ENCODE peak calls at places on chromosome 17, in nine cellular contexts. Y is AG04450; B is kidney epithelial cell; M is CD8-positive, alpha-beta T cell; Z is fibroblast of lung; V is HCT116; A is CD4-positive, alpha-beta memory T cell; K is stomach; J is lower lobe of right lung. P is an unnamed sample.
A peak's percentile ranks its signal among the peaks of the same experiment; 100 is the strongest.

GRCh38 chr17:16085066-16085699 is 85.6 kb downstream of the TTC19 start:
- DNase-seq in Y (peak; percentile 55), B (no peak), M (no peak), Z (peak; percentile 78), V (no peak), A (no peak), K (no peak), J (no peak), P (no peak)

GRCh38 chr17:42493324-42493723 is 34.6 kb downstream of the ATP6V0A1 start:
- DNase-seq in Y (no peak), B (no peak), M (no peak), Z (no peak), V (no peak), A (no peak), K (no peak), J (no peak), P (no peak)

GRCh38 chr17:60364006-60364405 is 27.9 kb downstream of the USP32 start:
- DNase-seq in Y (no peak), B (no peak), M (no peak), Z (no peak), V (no peak), A (no peak), K (no peak), J (no peak), P (no peak)

GRCh38 chr17:45895304-45895968 is 1.1 kb downstream of the MAPT start:
- DNase-seq in Y (no peak), B (no peak), M (no peak), Z (peak; percentile 17), V (no peak), A (peak; percentile 39), K (no peak), J (no peak), P (peak; percentile 15)

GRCh38 chr17:20173091-20173490 is 163.9 kb downstream of the SPECC1 start:
- DNase-seq in Y (no peak), B (no peak), M (no peak), Z (peak; percentile 37), V (no peak), A (no peak), K (no peak), J (no peak), P (no peak)

GRCh38 chr17:58666858-58667267 is 25.0 kb downstream of the TEX14 start:
- DNase-seq in Y (no peak), B (no peak), M (no peak), Z (peak; percentile 35), V (peak; percentile 81), A (peak; percentile 18), K (peak; percentile 74), J (peak; percentile 89), P (no peak)

GRCh38 chr17:6166492-6167179 is 96.5 kb downstream of the WSCD1 start:
- DNase-seq in Y (no peak), B (no peak), M (no peak), Z (no peak), V (no peak), A (no peak), K (no peak), J (no peak), P (no peak)

GRCh38 chr17:30422171-30422570 is 43.4 kb downstream of the CPD start:
- DNase-seq in Y (no peak), B (no peak), M (no peak), Z (no peak), V (no peak), A (no peak), K (no peak), J (no peak), P (no peak)

GRCh38 chr17:16215965-16216316 is 607 bp upstream of the NCOR1 start:
- DNase-seq in Y (no peak), B (no peak), M (peak; percentile 54), Z (no peak), V (peak; percentile 24), A (peak; percentile 19), K (no peak), J (peak; percentile 72), P (no peak)

GRCh38 chr17:82110298-82110697 is 12.3 kb upstream of the FASN start:
- DNase-seq in Y (no peak), B (peak; percentile 48), M (no peak), Z (no peak), V (no peak), A (no peak), K (no peak), J (no peak), P (no peak)

GRCh38 chr17:29930399-29931010 is 477 bp upstream of the SSH2 start:
- DNase-seq in Y (no peak), B (no peak), M (no peak), Z (no peak), V (no peak), A (no peak), K (no peak), J (no peak), P (no peak)

GRCh38 chr17:40432864-40433528 is 10.3 kb upstream of the IGFBP4 start:
- DNase-seq in Y (no peak), B (no peak), M (no peak), Z (peak; percentile 81), V (no peak), A (no peak), K (peak; percentile 22), J (no peak), P (no peak)

DNA sequence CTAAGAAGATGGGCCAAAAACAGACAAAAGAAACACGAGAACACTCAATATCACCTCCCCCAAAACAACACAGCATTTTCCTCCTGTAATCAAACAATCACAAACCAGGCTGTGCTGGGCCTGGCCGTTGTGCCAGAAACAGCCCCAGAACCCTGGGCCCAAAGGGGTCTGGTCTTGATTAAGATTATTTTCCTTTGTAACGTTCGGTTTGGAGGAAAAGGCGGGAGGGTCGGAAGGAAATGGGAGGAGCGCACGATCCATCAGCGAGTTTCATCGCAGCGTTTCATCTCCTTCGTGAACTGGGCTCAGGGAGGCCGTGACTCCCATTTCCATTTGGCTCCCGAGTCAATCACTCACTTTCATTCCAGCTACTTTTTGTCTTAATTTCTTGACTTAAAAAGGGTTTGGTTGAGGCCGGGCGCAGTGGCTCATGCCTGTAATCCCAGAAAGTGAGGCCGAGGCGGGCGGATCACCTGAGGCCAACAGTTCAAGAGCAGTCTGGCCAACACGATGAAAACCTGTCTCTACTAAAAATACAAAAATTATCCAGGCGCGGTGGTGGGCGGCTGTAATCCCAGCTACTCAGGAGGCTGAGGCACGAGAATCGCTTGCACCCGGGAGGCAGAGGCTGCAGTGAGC is 61.4 kb downstream of the NXN start:
- DNase-seq in Y (no peak), B (no peak), M (no peak), Z (no peak), V (no peak), A (no peak), K (no peak), J (peak; percentile 32), P (no peak)
- H3K4me3 ChIP-seq in Y (no peak overlapping the region), B (no peak overlapping the region), M (no peak overlapping the region), Z (no peak overlapping the region), V (no peak overlapping the region), A (no peak overlapping the region), K (no peak overlapping the region), J (no peak overlapping the region), P (no peak overlapping the region)

GRCh38 chr17:50272711-50273653 is 1.3 kb upstream of the TMEM92 start:
- DNase-seq in Y (no peak), B (no peak), M (peak; percentile 74), Z (no peak), V (no peak), A (peak; percentile 60), K (peak; percentile 62), J (peak; percentile 73), P (peak; percentile 16)

GRCh38 chr17:50270430-50271172 is 3.7 kb upstream of the TMEM92 start:
- DNase-seq in Y (peak; percentile 63), B (no peak), M (no peak), Z (peak; percentile 81), V (no peak), A (no peak), K (peak; percentile 27), J (peak; percentile 55), P (no peak)

GRCh38 chr17:50271173-50271750 is 3.0 kb upstream of the TMEM92 start:
- DNase-seq in Y (no peak), B (no peak), M (no peak), Z (no peak), V (no peak), A (no peak), K (no peak), J (no peak), P (no peak)

GRCh38 chr17:50273654-50274040 is 619 bp upstream of the TMEM92 start:
- DNase-seq in Y (no peak), B (no peak), M (no peak), Z (no peak), V (no peak), A (no peak), K (no peak), J (no peak), P (no peak)

DNA sequence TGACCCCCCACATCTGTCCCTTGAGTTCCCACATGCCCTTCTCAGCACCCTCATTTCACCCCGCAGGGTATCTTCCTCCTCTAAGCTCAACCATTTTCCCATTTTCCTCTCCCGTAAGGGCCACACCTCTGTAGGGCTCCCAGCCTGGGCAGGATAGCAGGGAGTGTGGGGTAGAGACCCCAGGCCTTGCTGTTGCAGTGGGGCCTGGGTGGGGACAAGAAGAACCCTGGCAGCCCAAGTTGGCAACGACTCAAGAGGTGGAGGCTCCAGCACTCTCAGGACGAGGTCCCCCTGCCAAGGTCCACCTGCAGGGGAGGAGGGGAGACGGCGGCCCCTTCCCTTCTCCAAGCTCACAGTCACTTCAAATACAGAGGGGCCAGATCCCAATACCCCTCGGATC is 2.0 kb upstream of the TMEM92 start:
- DNase-seq in Y (no peak), B (no peak), M (no peak), Z (no peak), V (no peak), A (no peak), K (no peak), J (no peak), P (no peak)
- H3K4me3 ChIP-seq in Y (peak overlapping the region; percentile 69), B (peak overlapping the region; percentile 48), M (no peak overlapping the region), Z (no peak overlapping the region), V (no peak overlapping the region), A (no peak overlapping the region), K (peak overlapping the region; percentile 68), J (peak overlapping the region; percentile 64), P (no peak overlapping the region)

GRCh38 chr17:77961741-77962140 is 3.2 kb downstream of the TNRC6C start:
- DNase-seq in Y (no peak), B (no peak), M (no peak), Z (peak; percentile 7), V (no peak), A (no peak), K (no peak), J (no peak), P (no peak)
- H3K4me3 ChIP-seq in Y (no peak overlapping the region), B (no peak overlapping the region), M (peak overlapping the region; percentile 0), Z (no peak overlapping the region), V (no peak overlapping the region), A (no peak overlapping the region), K (no peak overlapping the region), J (no peak overlapping the region), P (no peak overlapping the region)

GRCh38 chr17:80479246-80479566 is 2.8 kb upstream of the NPTX1 start:
- DNase-seq in Y (no peak), B (no peak), M (no peak), Z (no peak), V (no peak), A (no peak), K (no peak), J (no peak), P (no peak)
- H3K4me3 ChIP-seq in Y (no peak overlapping the region), B (no peak overlapping the region), M (no peak overlapping the region), Z (no peak overlapping the region), V (no peak overlapping the region), A (no peak overlapping the region), K (no peak overlapping the region), J (no peak overlapping the region), P (no peak overlapping the region)